ENCODE peak calls at places on chromosome 9, in eight cellular contexts. H, I, Z, S, C, M, Q and D are unnamed samples.

GRCh38 chr9:127177221-127177620 is 54.8 kb upstream of the ANGPTL2 start:
- DNase-seq in Z (no peak), M (no peak), I (no peak), H (no peak), C (no peak), Q (no peak), S (no peak), D (no peak)

GRCh38 chr9:105063665-105064247 is 135.8 kb upstream of the ABCA1 start:
- DNase-seq in C (no peak), Q (peak; percentile 18), M (no peak), Z (no peak), I (peak; percentile 17), S (no peak), H (no peak), D (no peak)

GRCh38 chr9:35718726-35719511 is 13.1 kb downstream of the TLN1 start:
- DNase-seq in M (no peak), I (no peak), Z (no peak), S (no peak), C (no peak), Q (no peak), H (no peak), D (no peak)

GRCh38 chr9:17422994-17423680 is 155.7 kb upstream of the SH3GL2 start:
- DNase-seq in I (no peak), C (no peak), Q (no peak), M (no peak), H (no peak), Z (no peak), S (no peak), D (peak; percentile 49)

GRCh38 chr9:16023466-16023865 is 470.6 kb downstream of the CCDC171 start:
- DNase-seq in I (no peak), M (no peak), Q (no peak), Z (no peak), H (no peak), C (no peak), S (no peak), D (no peak)

GRCh38 chr9:38289486-38290275 is 102.8 kb upstream of the ALDH1B1 start:
- DNase-seq in H (no peak), I (no peak), M (no peak), Q (no peak), C (no peak), Z (no peak), S (no peak), D (no peak)

GRCh38 chr9:98117984-98118639 is 910 bp downstream of the TRIM14 start:
- DNase-seq in C (no peak), S (peak; percentile 32), Q (peak; percentile 39), H (no peak), I (no peak), Z (no peak), M (peak; percentile 33), D (no peak)

GRCh38 chr9:107989099-107989498 is 499.5 kb upstream of the KLF4 start:
- DNase-seq in Z (no peak), I (no peak), Q (no peak), H (no peak), S (no peak), C (no peak), M (no peak), D (no peak)

GRCh38 chr9:93949694-93950449 is 5.3 kb downstream of the BARX1 start:
- DNase-seq in I (no peak), H (no peak), S (no peak), M (no peak), Q (no peak), Z (no peak), C (no peak), D (no peak)
- H3K27me3 ChIP-seq in I (no peaks in the 10 kb centered on the region), H (peaks cover 100% of the 10 kb centered on the region), S (peaks cover 65% of the 10 kb centered on the region), M (peaks cover 80% of the 10 kb centered on the region), Q (peaks cover 3% of the 10 kb centered on the region), Z (peaks cover 99% of the 10 kb centered on the region), C (peaks cover 100% of the 10 kb centered on the region), D (no peaks in the 10 kb centered on the region)

GRCh38 chr9:76650692-76651091 is 113.5 kb upstream of the PCA3 start:
- DNase-seq in C (no peak), Q (no peak), Z (no peak), M (no peak), S (no peak), H (no peak), I (no peak), D (no peak)
- H3K4me3 ChIP-seq in C (no peak overlapping the region), Q (no peak overlapping the region), Z (peak overlapping the region; percentile 47), M (peak overlapping the region; percentile 33), S (no peak overlapping the region), H (peak overlapping the region; percentile 48), I (peak overlapping the region; percentile 40), D (no peak overlapping the region)

GRCh38 chr9:80326105-80326504 is 754.3 kb downstream of the TLE4 start:
- DNase-seq in M (no peak), Z (no peak), S (no peak), H (no peak), I (no peak), C (no peak), Q (no peak), D (no peak)
- H3K9me3 ChIP-seq in M (no peaks in the 10 kb centered on the region), Z (peaks cover 27% of the 10 kb centered on the region), S (no peaks in the 10 kb centered on the region), H (peaks cover 18% of the 10 kb centered on the region), I (no peaks in the 10 kb centered on the region), C (no peaks in the 10 kb centered on the region), Q (no peaks in the 10 kb centered on the region), D (no peaks in the 10 kb centered on the region)

GRCh38 chr9:131800885-131801284 is 61.0 kb upstream of the RAPGEF1 start:
- DNase-seq in M (no peak), I (no peak), Z (no peak), Q (no peak), H (no peak), S (no peak), C (no peak), D (no peak)

GRCh38 chr9:131798166-131798565 is 58.3 kb upstream of the RAPGEF1 start:
- DNase-seq in Q (no peak), H (no peak), Z (no peak), I (no peak), M (no peak), C (no peak), S (no peak), D (no peak)

GRCh38 chr9:131801811-131802210 is 61.9 kb upstream of the RAPGEF1 start:
- DNase-seq in Z (no peak), C (no peak), M (no peak), H (no peak), S (no peak), Q (no peak), I (no peak), D (no peak)

GRCh38 chr9:131799177-131799823 is 59.4 kb upstream of the RAPGEF1 start:
- DNase-seq in M (peak; percentile 31), Q (peak; percentile 50), Z (peak; percentile 54), C (peak; percentile 85), I (peak; percentile 30), S (peak; percentile 17), H (peak; percentile 41), D (peak; percentile 79)

DNA sequence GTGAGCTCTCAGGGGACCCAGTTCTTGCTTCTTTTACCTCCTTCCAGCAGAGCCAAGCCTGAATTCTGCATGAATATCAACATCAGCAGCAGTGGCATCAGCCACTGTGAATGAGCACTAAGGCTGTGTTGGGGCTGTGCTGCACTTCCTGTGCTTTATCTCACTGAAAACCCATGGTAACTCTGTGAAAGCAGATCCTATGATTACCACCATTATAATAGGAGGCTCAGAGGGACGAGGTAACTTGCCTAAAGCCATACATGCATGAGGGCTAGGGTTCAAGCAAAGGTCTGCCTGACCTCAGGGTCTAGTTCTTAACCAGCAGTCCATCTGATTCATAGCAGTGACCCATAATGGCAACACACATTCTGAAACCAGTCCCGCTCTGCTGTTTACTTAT is 60.5 kb upstream of the RAPGEF1 start:
- DNase-seq in C (no peak), Q (no peak), M (no peak), H (no peak), Z (no peak), S (no peak), I (no peak), D (no peak)
- H3K27me3 ChIP-seq in C (peaks cover 2% of the 10 kb centered on the region), Q (no peaks in the 10 kb centered on the region), M (no peaks in the 10 kb centered on the region), H (peaks cover 52% of the 10 kb centered on the region), Z (peaks cover 29% of the 10 kb centered on the region), S (no peaks in the 10 kb centered on the region), I (no peaks in the 10 kb centered on the region), D (no peaks in the 10 kb centered on the region)

GRCh38 chr9:121696935-121697334 is 45.5 kb downstream of the DAB2IP start:
- DNase-seq in Q (no peak), C (no peak), M (no peak), S (no peak), Z (no peak), H (no peak), I (no peak), D (no peak)
- H3K4me3 ChIP-seq in Q (no peak overlapping the region), C (no peak overlapping the region), M (no peak overlapping the region), S (no peak overlapping the region), Z (no peak overlapping the region), H (no peak overlapping the region), I (no peak overlapping the region), D (no peak overlapping the region)

DNA sequence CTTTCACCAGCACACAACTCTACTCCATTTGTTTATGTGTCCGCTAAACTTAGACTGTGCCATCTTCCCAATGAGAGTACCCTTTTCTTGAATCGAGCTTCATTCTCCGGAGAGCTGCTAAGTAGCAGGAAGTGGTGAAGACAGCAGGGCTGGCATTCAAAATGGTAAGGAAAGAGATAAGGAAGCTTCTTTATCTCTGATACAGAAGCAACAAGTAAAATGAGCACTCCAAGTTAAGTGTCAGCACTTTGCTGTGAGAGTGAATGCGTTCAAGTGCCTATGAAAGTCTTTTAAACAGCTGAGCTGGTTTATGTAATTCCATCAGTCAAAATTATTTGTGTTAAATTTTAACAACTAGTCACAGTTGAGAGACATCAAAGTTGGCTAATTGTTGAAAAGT is 386.8 kb upstream of the PTPRD start:
- DNase-seq in C (no peak), S (no peak), I (no peak), Q (no peak), Z (no peak), H (no peak), M (no peak), D (no peak)
- H3K9me3 ChIP-seq in C (no peaks in the 10 kb centered on the region), S (no peaks in the 10 kb centered on the region), I (no peaks in the 10 kb centered on the region), Q (no peaks in the 10 kb centered on the region), Z (no peaks in the 10 kb centered on the region), H (no peaks in the 10 kb centered on the region), M (no peaks in the 10 kb centered on the region), D (no peaks in the 10 kb centered on the region)

GRCh38 chr9:979983-980382 is 3.5 kb downstream of the DMRT3 start:
- DNase-seq in C (no peak), S (no peak), I (no peak), Q (no peak), H (no peak), Z (no peak), M (no peak), D (no peak)
- H3K27me3 ChIP-seq in C (peaks cover 75% of the 10 kb centered on the region), S (peaks cover 41% of the 10 kb centered on the region), I (peaks cover 5% of the 10 kb centered on the region), Q (no peaks in the 10 kb centered on the region), H (peaks cover 100% of the 10 kb centered on the region), Z (peaks cover 100% of the 10 kb centered on the region), M (peaks cover 48% of the 10 kb centered on the region), D (peaks cover 4% of the 10 kb centered on the region)

GRCh38 chr9:87500894-87501656 is 3.4 kb downstream of the DAPK1 start:
- DNase-seq in Q (no peak), M (no peak), H (no peak), S (no peak), Z (no peak), C (no peak), I (no peak), D (no peak)

GRCh38 chr9:87501806-87502205 is 4.1 kb downstream of the DAPK1 start:
- DNase-seq in H (no peak), Q (no peak), S (no peak), I (no peak), Z (no peak), C (no peak), M (no peak), D (no peak)

GRCh38 chr9:87499455-87500015 is 1.9 kb downstream of the DAPK1 start:
- DNase-seq in S (no peak), C (no peak), Q (no peak), Z (no peak), M (no peak), I (no peak), H (no peak), D (no peak)

GRCh38 chr9:87498816-87499454 is 1.3 kb downstream of the DAPK1 start:
- DNase-seq in Q (no peak), I (no peak), M (no peak), H (no peak), C (peak; percentile 9), S (no peak), Z (no peak), D (no peak)

GRCh38 chr9:87500491-87500890 is 2.8 kb downstream of the DAPK1 start:
- DNase-seq in C (no peak), Z (no peak), Q (no peak), I (no peak), M (no peak), H (no peak), S (no peak), D (no peak)
- H3K4me3 ChIP-seq in C (no peak overlapping the region), Z (no peak overlapping the region), Q (no peak overlapping the region), I (peak overlapping the region; percentile 75), M (no peak overlapping the region), H (no peak overlapping the region), S (no peak overlapping the region), D (no peak overlapping the region)